ENCODE peak calls at places on chromosomes 5 and 9, in nine cellular contexts. C, Y, G, P, T, E, F, U and I are unnamed samples. For H3K36me3, the result is how much of the 10 kb centered on the place peaks cover.

GRCh38 chr5:34007116-34007674 is 655 bp downstream of the AMACR start:
- DNase-seq in P (no peak), U (peak), Y (no peak), E (peak), C (peak), G (no peak), F (no peak), T (no peak), I (peak)

GRCh38 chr5:757931-758697 is 26.4 kb downstream of the ZDHHC11B start:
- DNase-seq in Y (peak), C (peak), P (no peak), F (no peak), U (peak), T (peak), G (peak), E (peak), I (no peak)

GRCh38 chr5:59709833-59710232 is 183.7 kb downstream of the PDE4D start:
- DNase-seq in T (no peak), C (no peak), U (peak), F (peak), Y (no peak), G (no peak), E (peak), P (no peak), I (no peak)

GRCh38 chr5:52846443-52846842 is 58.7 kb downstream of the ITGA1 start:
- DNase-seq in G (no peak), U (no peak), F (peak), E (no peak), P (no peak), C (no peak), Y (no peak), T (no peak), I (no peak)

GRCh38 chr5:138903113-138903789 is 28.1 kb upstream of the LRRTM2 start:
- DNase-seq in E (no peak), U (no peak), P (no peak), Y (no peak), G (no peak), T (no peak), F (peak), C (no peak), I (no peak)

GRCh38 chr9:125462766-125463384 is 201.2 kb downstream of the GAPVD1 start:
- DNase-seq in F (peak), Y (no peak), U (no peak), E (peak), C (no peak), G (no peak), T (no peak), P (no peak), I (peak)

GRCh38 chr9:15286288-15286834 is 20.7 kb downstream of the TTC39B start:
- DNase-seq in E (no peak), G (no peak), C (no peak), P (no peak), U (no peak), F (no peak), T (no peak), Y (no peak), I (no peak)

GRCh38 chr9:125632321-125633115 is 74.5 kb downstream of the MAPKAP1 start:
- DNase-seq in U (no peak), Y (no peak), G (no peak), T (no peak), P (no peak), F (peak), E (no peak), C (no peak), I (no peak)

GRCh38 chr9:128787583-128788156 is 617 bp downstream of the TBC1D13 start:
- DNase-seq in G (no peak), C (no peak), Y (no peak), F (peak), U (peak), E (no peak), T (no peak), P (no peak), I (peak)

GRCh38 chr5:181215997-181216982 is 6.8 kb upstream of the TRIM41 start:
- DNase-seq in T (no peak), E (no peak), Y (no peak), G (no peak), P (no peak), F (no peak), U (no peak), C (peak), I (peak)

GRCh38 chr5:68126871-68127270 is 88.7 kb upstream of the PIK3R1 start:
- DNase-seq in G (no peak), E (no peak), U (no peak), F (no peak), Y (no peak), C (no peak), T (no peak), P (no peak), I (no peak)

GRCh38 chr9:36053971-36054370 is 17.3 kb downstream of the RECK start:
- DNase-seq in C (no peak), U (no peak), E (no peak), T (no peak), G (no peak), P (no peak), Y (no peak), F (peak), I (no peak)

GRCh38 chr9:134789168-134789567 is 91.4 kb upstream of the FCN2 start:
- DNase-seq in G (no peak), E (no peak), Y (no peak), U (no peak), T (peak), P (no peak), F (no peak), C (no peak), I (no peak)

GRCh38 chr9:92392690-92393089 is 11.7 kb downstream of the OGN start:
- DNase-seq in E (no peak), Y (no peak), F (no peak), U (no peak), P (no peak), T (no peak), G (no peak), C (no peak), I (no peak)

GRCh38 chr5:144169904-144170275 is 569 bp downstream of the YIPF5 start:
- DNase-seq in G (no peak), U (no peak), Y (no peak), F (no peak), C (no peak), P (no peak), E (no peak), T (no peak), I (no peak)

GRCh38 chr5:52709171-52709925 is 78.4 kb upstream of the ITGA1 start:
- DNase-seq in C (no peak), T (no peak), Y (no peak), U (no peak), G (no peak), F (peak), E (no peak), P (no peak), I (no peak)

GRCh38 chr5:123088031-123088805 is 823 bp upstream of the PRDM6 start:
- DNase-seq in C (peak), G (peak), T (no peak), E (peak), Y (no peak), P (no peak), F (peak), U (no peak), I (no peak)

GRCh38 chr9:7983361-7983974 is 183.9 kb upstream of the DMAC1 start:
- DNase-seq in F (no peak), G (no peak), Y (no peak), U (no peak), E (peak), T (no peak), P (no peak), C (no peak), I (peak)

GRCh38 chr9:122297512-122297911 is 32.8 kb downstream of the MRRF start:
- DNase-seq in C (no peak), P (no peak), Y (no peak), E (no peak), T (no peak), G (no peak), U (no peak), F (no peak), I (no peak)

GRCh38 chr5:69217154-69217731 is 17.4 kb upstream of the CDK7 start:
- DNase-seq in P (no peak), C (peak), F (no peak), U (peak), T (no peak), E (no peak), G (no peak), Y (no peak), I (peak)

GRCh38 chr9:32069169-32069813 is 315.2 kb upstream of the ACO1 start:
- DNase-seq in P (no peak), T (no peak), C (no peak), U (no peak), F (no peak), G (no peak), Y (no peak), E (no peak), I (no peak)

GRCh38 chr5:90932052-90932699 is 373.6 kb downstream of the ADGRV1 start:
- DNase-seq in G (no peak), P (no peak), F (peak), E (peak), T (no peak), C (no peak), Y (no peak), U (peak), I (peak)

DNA sequence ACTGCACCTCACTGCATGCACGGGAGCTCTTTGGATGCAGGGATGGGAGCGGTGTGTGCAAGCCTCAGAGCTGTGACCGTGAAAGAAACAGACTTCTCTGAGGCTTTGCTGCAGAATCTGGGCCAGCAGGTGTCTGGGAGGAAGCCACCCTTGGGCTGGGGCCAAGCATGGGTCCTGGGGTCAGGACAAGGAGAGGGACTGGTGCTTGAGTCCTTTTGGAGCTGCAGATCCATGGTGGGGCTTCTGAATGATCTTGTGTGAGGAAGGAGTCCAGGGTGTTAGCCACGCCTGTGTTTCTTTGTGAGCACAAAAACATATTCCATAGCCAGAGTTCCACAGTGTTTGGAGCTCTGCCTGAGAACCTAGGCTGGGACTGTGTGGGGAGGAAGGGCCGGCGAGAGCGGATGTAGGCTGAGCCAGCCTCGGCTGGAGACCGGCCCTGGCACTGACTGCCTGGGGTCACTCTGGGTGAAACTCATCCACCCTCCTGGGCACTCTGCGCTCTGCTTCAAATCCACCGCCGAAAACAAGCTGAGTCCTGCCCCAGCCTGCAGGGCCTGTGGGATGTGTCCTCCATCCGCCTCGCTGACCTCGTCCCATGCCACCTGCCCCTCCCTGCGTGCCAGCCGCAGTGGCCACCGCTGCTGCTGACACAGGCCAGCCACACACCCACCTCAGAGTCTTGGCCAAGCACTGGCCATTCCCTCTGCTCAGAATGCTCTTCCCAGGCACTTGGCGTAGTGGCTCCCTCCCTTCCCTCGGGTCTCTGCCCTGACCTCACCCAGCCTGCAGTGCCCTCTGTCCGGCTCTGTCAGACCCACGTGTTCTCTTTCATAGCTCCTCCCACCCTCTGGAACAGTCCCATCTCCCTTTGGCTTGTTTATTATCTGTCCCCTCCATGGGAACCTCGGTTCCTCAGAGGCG is 26.7 kb downstream of the ERGIC1 start:
- DNase-seq in P (no peak), U (peak), T (peak), E (no peak), G (peak), F (peak), C (peak), Y (peak), I (no peak)
- H3K4me3 ChIP-seq in P (no peak), U (no peak), T (peak), E (no peak), G (no peak), F (peak), C (no peak), Y (no peak), I (no peak)

GRCh38 chr5:147547730-147548129 is 37.9 kb upstream of the DPYSL3 start:
- DNase-seq in F (peak), Y (no peak), U (no peak), E (no peak), T (no peak), G (no peak), C (no peak), P (no peak), I (no peak)
- H3K36me3 ChIP-seq in F (under half), Y (under half), U (under half), E (under half), T (under half), G (under half), C (under half), P (under half), I (under half)

GRCh38 chr5:93325946-93326345 is 255.1 kb downstream of the NR2F1-AS1 start:
- DNase-seq in G (no peak), E (no peak), U (no peak), C (peak), F (no peak), P (no peak), Y (no peak), T (no peak), I (no peak)

GRCh38 chr5:93328833-93329232 is 252.2 kb downstream of the NR2F1-AS1 start:
- DNase-seq in P (no peak), F (no peak), Y (no peak), T (no peak), C (no peak), E (no peak), U (no peak), G (no peak), I (no peak)

GRCh38 chr5:93331864-93332263 is 249.2 kb downstream of the NR2F1-AS1 start:
- DNase-seq in F (no peak), P (no peak), E (no peak), Y (no peak), U (no peak), T (no peak), G (no peak), C (no peak), I (no peak)

GRCh38 chr5:93330506-93330905 is 250.5 kb downstream of the NR2F1-AS1 start:
- DNase-seq in T (no peak), F (peak), P (no peak), U (no peak), G (no peak), E (no peak), Y (no peak), C (no peak), I (no peak)
- H3K4me3 ChIP-seq in T (no peak), F (no peak), P (no peak), U (no peak), G (no peak), E (no peak), Y (no peak), C (no peak), I (no peak)

GRCh38 chr9:104606202-104606601 is 775 bp upstream of the OR13C2 start:
- DNase-seq in T (no peak), E (peak), U (no peak), C (no peak), G (no peak), F (no peak), Y (no peak), P (no peak), I (peak)
- H3K36me3 ChIP-seq in T (under half), E (under half), U (under half), C (under half), G (under half), F (under half), Y (under half), P (under half), I (under half)

GRCh38 chr5:136032564-136032963 is 3.8 kb downstream of the TGFBI start:
- DNase-seq in Y (peak), G (no peak), T (no peak), E (no peak), C (no peak), F (peak), U (no peak), P (no peak), I (no peak)

GRCh38 chr5:136030252-136030651 is 1.5 kb downstream of the TGFBI start:
- DNase-seq in C (no peak), T (no peak), F (no peak), U (no peak), E (no peak), G (no peak), P (no peak), Y (no peak), I (no peak)

GRCh38 chr5:136030956-136031611 is 2.3 kb downstream of the TGFBI start:
- DNase-seq in F (no peak), G (no peak), C (peak), Y (no peak), E (peak), T (no peak), U (no peak), P (no peak), I (no peak)

GRCh38 chr5:136033244-136033643 is 4.5 kb downstream of the TGFBI start:
- DNase-seq in Y (no peak), T (no peak), C (no peak), E (no peak), P (no peak), F (no peak), U (no peak), G (no peak), I (no peak)

GRCh38 chr5:136031713-136032112 is 2.9 kb downstream of the TGFBI start:
- DNase-seq in E (no peak), P (no peak), U (no peak), T (no peak), Y (peak), G (no peak), F (peak), C (no peak), I (no peak)
- H3K4me3 ChIP-seq in E (no peak), P (no peak), U (no peak), T (no peak), Y (no peak), G (no peak), F (peak), C (no peak), I (no peak)

DNA sequence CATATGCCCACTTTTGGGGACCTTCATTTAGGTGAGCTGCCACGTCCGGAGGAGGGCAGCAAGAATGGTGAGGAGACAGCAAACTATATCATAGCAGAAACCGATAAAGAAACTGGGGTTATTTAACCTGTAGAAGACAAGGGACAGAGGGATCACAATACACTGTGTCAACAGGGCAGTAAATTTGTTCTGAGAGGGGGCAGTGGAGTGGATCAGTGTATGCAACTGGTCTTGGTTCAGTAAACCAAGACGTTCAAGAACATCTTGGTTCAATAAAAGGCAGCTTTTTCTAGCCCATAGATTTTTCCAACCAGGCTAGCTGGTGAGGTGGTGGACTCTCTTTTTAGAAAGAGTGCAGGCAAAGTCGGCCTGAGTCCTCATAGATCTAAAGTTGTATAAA is 55.3 kb downstream of the PLAC8L1 start:
- DNase-seq in U (no peak), P (no peak), E (no peak), G (no peak), C (no peak), T (no peak), Y (no peak), F (no peak), I (no peak)
- H3K36me3 ChIP-seq in U (under half), P (under half), E (under half), G (under half), C (under half), T (under half), Y (under half), F (under half), I (under half)

GRCh38 chr9:136662656-136663310 is at the start of gene EGFL7:
- DNase-seq in G (peak), U (no peak), F (no peak), C (peak), T (peak), P (no peak), E (no peak), Y (no peak), I (no peak)
- H3K4me3 ChIP-seq in G (no peak), U (peak), F (no peak), C (peak), T (peak), P (no peak), E (no peak), Y (peak), I (no peak)

DNA sequence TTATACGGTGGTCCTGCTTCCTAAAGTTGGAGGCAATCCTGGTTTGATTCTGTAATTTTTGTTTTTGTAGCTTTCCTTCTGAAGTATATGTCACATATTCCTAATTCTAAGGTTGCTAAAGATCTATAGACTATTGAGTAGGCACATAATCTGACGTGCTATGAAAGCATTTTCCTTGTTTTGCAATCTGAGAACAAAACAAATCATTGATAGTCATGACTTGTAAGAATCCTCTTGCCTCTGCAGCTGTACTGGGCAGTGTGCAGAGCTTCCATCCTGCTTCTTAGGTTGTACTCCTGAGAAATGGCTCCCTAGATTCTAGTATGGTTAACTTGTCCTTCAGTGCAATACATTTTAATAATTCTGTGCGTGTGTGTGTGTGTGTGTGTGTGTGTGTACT is 35.4 kb downstream of the SEMA6A start:
- DNase-seq in Y (no peak), T (no peak), C (no peak), U (no peak), F (no peak), E (no peak), P (no peak), G (no peak), I (no peak)
- H3K36me3 ChIP-seq in Y (under half), T (under half), C (under half), U (under half), F (under half), E (under half), P (under half), G (under half), I (under half)

GRCh38 chr9:21334969-21335632 is at the start of gene KLHL9:
- DNase-seq in E (peak), P (peak), T (peak), U (peak), F (peak), G (peak), Y (peak), C (peak), I (peak)
- H3K4me3 ChIP-seq in E (peak), P (peak), T (peak), U (peak), F (peak), G (peak), Y (peak), C (peak), I (peak)

GRCh38 chr5:179869641-179870402 is 11.2 kb upstream of the MRNIP start:
- DNase-seq in F (no peak), Y (no peak), T (no peak), E (peak), G (no peak), U (no peak), P (no peak), C (no peak), I (no peak)
- H3K36me3 ChIP-seq in F (under half), Y (half or more), T (half or more), E (under half), G (under half), U (under half), P (under half), C (half or more), I (half or more)